ENCODE peak calls at places on chromosome 6, in ten cellular contexts. S, O, C, J, B, Z, Q, H, F and M are unnamed samples.

GRCh38 chr6:55729665-55730064 is 145.7 kb downstream of the BMP5 start:
- DNase-seq in S (no peak), O (no peak), C (no peak), J (no peak), B (no peak), Z (no peak), Q (no peak), H (no peak), F (no peak), M (no peak)

GRCh38 chr6:119676230-119676629 is 326.7 kb upstream of the MAN1A1 start:
- DNase-seq in S (no peak), O (no peak), C (no peak), J (no peak), B (no peak), Z (no peak), Q (no peak), H (no peak), F (no peak), M (no peak)

GRCh38 chr6:139308936-139309603 is 17.3 kb upstream of the TXLNB start:
- DNase-seq in S (no peak), O (no peak), C (no peak), J (no peak), B (peak), Z (no peak), Q (peak), H (peak), F (no peak), M (peak)

GRCh38 chr6:108739496-108740330 is 108.5 kb upstream of the ARMC2 start:
- DNase-seq in S (no peak), O (no peak), C (no peak), J (no peak), B (no peak), Z (no peak), Q (no peak), H (no peak), F (no peak), M (no peak)

GRCh38 chr6:151963001-151963400 is 155.5 kb downstream of the ESR1 start:
- DNase-seq in S (no peak), O (no peak), C (no peak), J (no peak), B (no peak), Z (no peak), Q (no peak), H (no peak), F (no peak), M (no peak)

GRCh38 chr6:108027054-108027453 is 47.5 kb downstream of the OSTM1 start:
- DNase-seq in S (no peak), O (no peak), C (no peak), J (no peak), B (no peak), Z (no peak), Q (no peak), H (no peak), F (no peak), M (no peak)

GRCh38 chr6:17167327-17167979 is 65.6 kb downstream of the STMND1 start:
- DNase-seq in S (peak), O (no peak), C (no peak), J (peak), B (peak), Z (no peak), Q (peak), H (no peak), F (no peak), M (no peak)

GRCh38 chr6:156645106-156645505 is 132.1 kb upstream of the ARID1B start:
- DNase-seq in S (no peak), O (peak), C (no peak), J (no peak), B (no peak), Z (no peak), Q (no peak), H (no peak), F (no peak), M (no peak)

GRCh38 chr6:85484941-85485340 is 35.1 kb downstream of the NT5E start:
- DNase-seq in S (no peak), O (no peak), C (no peak), J (no peak), B (no peak), Z (no peak), Q (no peak), H (no peak), F (no peak), M (no peak)

GRCh38 chr6:56714273-56714672 is 71.6 kb upstream of the DST start:
- DNase-seq in S (no peak), O (no peak), C (no peak), J (no peak), B (no peak), Z (no peak), Q (no peak), H (no peak), F (no peak), M (no peak)

GRCh38 chr6:72305971-72306370 is 315.9 kb upstream of the KCNQ5 start:
- DNase-seq in S (no peak), O (no peak), C (no peak), J (no peak), B (no peak), Z (no peak), Q (no peak), H (no peak), F (no peak), M (no peak)

GRCh38 chr6:54916858-54917257 is 70.3 kb downstream of the FAM83B start:
- DNase-seq in S (peak), O (no peak), C (no peak), J (no peak), B (no peak), Z (no peak), Q (peak), H (no peak), F (no peak), M (no peak)

GRCh38 chr6:170067257-170067656 is 223.6 kb downstream of the DLL1 start:
- DNase-seq in S (no peak), O (peak), C (no peak), J (peak), B (peak), Z (no peak), Q (no peak), H (peak), F (peak), M (peak)

GRCh38 chr6:109867970-109868358 is 110.1 kb upstream of the GPR6 start:
- DNase-seq in S (no peak), O (no peak), C (no peak), J (no peak), B (no peak), Z (no peak), Q (peak), H (peak), F (no peak), M (no peak)

GRCh38 chr6:106666290-106667021 is 37.1 kb downstream of the QRSL1 start:
- DNase-seq in S (no peak), O (no peak), C (no peak), J (no peak), B (no peak), Z (no peak), Q (no peak), H (no peak), F (no peak), M (no peak)

GRCh38 chr6:38168126-38168525 is 348.6 kb downstream of the ZFAND3 start:
- DNase-seq in S (no peak), O (no peak), C (no peak), J (no peak), B (no peak), Z (no peak), Q (no peak), H (no peak), F (peak), M (no peak)

GRCh38 chr6:105388392-105388791 is 14.5 kb downstream of the PREP start:
- DNase-seq in S (no peak), O (no peak), C (no peak), J (no peak), B (no peak), Z (no peak), Q (no peak), H (no peak), F (no peak), M (no peak)

GRCh38 chr6:32108094-32108627 is 977 bp downstream of the TNXB start:
- DNase-seq in S (no peak), O (peak), C (no peak), J (peak), B (peak), Z (no peak), Q (peak), H (peak), F (peak), M (peak)

GRCh38 chr6:111469543-111469942 is 13.5 kb downstream of the REV3L start:
- DNase-seq in S (no peak), O (no peak), C (peak), J (no peak), B (no peak), Z (no peak), Q (no peak), H (no peak), F (no peak), M (no peak)

GRCh38 chr6:165722022-165722421 is 59.0 kb upstream of the PDE10A start:
- DNase-seq in S (no peak), O (no peak), C (no peak), J (no peak), B (no peak), Z (no peak), Q (no peak), H (no peak), F (no peak), M (no peak)

GRCh38 chr6:35731414-35731735 is 5.5 kb upstream of the ARMC12 start:
- DNase-seq in S (no peak), O (peak), C (peak), J (peak), B (peak), Z (peak), Q (peak), H (peak), F (peak), M (peak)

GRCh38 chr6:35731736-35732532 is 4.9 kb upstream of the ARMC12 start:
- DNase-seq in S (no peak), O (peak), C (no peak), J (peak), B (peak), Z (peak), Q (peak), H (peak), F (peak), M (peak)

GRCh38 chr6:35735452-35735851 is 1.4 kb upstream of the ARMC12 start:
- DNase-seq in S (no peak), O (no peak), C (no peak), J (no peak), B (no peak), Z (no peak), Q (no peak), H (no peak), F (no peak), M (peak)

GRCh38 chr6:35730745-35731413 is 6.0 kb upstream of the ARMC12 start:
- DNase-seq in S (no peak), O (no peak), C (no peak), J (no peak), B (no peak), Z (no peak), Q (no peak), H (no peak), F (no peak), M (no peak)

DNA sequence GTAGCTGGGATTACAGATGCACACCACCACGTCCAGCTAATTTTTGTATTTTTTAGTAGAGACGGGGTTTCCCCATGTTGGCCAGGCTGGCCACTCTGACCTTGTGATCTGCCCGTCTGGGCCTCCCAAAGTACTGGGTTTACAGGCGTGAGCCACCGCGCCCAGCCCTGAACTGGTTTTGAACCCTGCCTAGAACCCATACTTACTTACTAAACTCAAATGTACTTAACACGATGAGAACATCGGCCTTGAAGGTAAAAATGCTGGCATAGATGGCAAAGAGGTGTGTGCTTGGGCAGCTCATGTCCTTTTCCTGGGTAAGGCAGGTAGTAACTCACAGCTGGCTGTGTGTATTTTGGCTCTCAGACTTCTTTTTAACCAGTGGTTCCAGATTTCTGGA is 3.2 kb upstream of the ARMC12 start:
- DNase-seq in S (no peak), O (no peak), C (no peak), J (peak), B (no peak), Z (no peak), Q (no peak), H (no peak), F (no peak), M (no peak)
- H3K27ac ChIP-seq in S (no peak), O (no peak), C (peak), J (peak), B (peak), Z (no peak), Q (peak), H (peak), F (peak), M (peak)

DNA sequence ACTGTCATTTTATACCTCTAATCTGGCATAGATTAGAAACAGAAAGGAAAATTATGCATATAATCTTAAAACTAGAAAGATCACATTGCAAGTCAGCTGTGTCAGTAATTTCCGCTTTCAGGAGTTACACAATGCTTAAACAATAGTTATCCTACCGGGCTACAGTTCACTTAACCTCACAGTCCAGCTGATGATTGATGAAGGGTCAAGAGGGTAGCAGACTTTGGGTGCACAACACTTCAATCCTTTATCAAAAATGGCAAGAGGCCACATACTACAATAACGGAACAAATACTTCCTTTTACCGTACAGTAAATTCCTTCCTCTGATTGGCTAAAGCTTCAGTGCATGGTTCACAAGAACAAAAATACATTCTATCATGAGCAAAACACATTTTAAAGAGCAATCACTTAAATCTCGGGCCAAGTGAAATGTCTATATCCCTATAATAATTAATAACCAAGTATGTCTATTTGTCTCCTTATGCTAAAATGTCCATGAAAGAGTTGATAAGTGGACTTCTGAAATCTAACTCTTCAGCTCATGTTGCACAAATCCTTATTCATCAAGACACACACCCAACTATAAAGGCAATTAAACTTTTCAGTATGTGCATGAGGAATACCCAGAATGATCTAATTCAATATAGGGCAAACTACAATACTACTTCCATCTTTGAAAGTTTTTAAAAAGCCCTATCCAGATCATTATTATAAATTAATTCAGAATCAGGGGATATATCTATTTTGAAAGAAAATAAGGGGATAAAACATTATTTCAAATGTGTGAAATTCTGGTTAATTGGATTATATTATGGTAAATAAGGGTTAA is 76.8 kb downstream of the HIVEP2 start:
- DNase-seq in S (no peak), O (no peak), C (no peak), J (no peak), B (no peak), Z (no peak), Q (no peak), H (no peak), F (no peak), M (no peak)
- H3K27ac ChIP-seq in S (no peak), O (no peak), C (no peak), J (peak), B (peak), Z (no peak), Q (no peak), H (no peak), F (no peak), M (no peak)

DNA sequence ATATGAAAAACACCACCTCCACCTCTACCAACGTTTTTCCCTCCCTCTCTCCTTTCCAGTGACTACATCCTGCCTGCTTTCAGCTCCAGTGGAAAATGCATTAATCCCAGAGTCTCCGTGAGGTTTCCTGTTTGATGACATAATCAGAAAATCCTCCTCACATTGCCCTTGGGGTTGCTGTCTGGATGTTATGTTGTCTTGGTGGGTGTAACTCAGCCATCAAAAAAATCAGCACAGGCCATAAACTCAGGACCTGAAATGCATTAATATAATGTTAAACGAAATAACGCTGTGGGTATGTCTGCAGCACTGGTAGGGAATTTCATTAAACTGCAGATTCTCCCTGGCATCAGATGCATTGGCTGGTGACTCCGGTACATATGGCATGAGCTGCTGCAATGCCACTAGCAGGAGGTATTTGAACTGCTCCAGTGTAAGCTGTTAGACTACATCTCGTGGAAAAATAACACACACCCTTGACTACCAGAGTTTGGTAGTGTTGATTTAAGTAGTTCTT is 297.8 kb downstream of the PRL start:
- DNase-seq in S (no peak), O (no peak), C (no peak), J (no peak), B (peak), Z (no peak), Q (peak), H (no peak), F (no peak), M (no peak)
- H3K27ac ChIP-seq in S (no peak), O (no peak), C (no peak), J (no peak), B (peak), Z (no peak), Q (peak), H (peak), F (no peak), M (peak)

DNA sequence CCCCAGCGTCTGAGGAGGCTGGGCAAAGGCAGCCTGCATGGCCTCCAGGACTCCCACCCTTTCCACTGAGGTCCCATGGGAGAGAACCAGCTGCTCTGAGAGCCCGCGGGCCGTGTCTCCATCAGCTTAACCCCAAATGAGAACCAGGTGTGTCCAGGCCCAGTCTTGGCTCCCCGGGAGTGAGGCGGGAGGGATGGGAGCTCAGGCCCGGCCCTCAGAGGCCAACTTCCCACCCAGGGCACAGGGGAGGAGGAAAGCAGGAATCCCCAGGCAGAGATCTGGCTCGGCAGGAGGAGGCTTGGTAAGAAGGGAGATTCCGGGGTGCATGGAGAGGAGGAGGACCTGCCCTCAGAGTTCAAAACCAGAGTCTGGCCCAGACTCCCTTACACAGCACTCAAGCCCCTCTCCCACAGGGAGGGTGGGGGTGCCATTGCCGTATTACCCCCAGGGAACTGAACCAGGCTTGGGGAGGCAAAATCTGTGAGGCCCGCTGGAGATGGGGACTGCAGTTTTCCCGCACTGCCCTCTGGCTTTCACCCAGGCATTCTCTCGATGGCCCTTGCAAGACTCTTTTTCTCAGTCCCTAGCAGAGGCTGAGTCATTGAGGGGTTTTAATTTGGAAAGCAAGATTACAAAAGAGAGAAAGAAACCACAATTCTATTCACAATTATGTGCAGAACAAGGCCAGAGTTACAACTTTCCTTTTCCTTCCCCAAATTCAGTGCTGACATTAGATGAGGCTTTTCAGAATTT is 17.1 kb downstream of the FOXF2 start:
- DNase-seq in S (no peak), O (no peak), C (no peak), J (no peak), B (no peak), Z (no peak), Q (no peak), H (no peak), F (no peak), M (no peak)
- H3K27ac ChIP-seq in S (no peak), O (no peak), C (no peak), J (no peak), B (no peak), Z (no peak), Q (no peak), H (no peak), F (no peak), M (no peak)

DNA sequence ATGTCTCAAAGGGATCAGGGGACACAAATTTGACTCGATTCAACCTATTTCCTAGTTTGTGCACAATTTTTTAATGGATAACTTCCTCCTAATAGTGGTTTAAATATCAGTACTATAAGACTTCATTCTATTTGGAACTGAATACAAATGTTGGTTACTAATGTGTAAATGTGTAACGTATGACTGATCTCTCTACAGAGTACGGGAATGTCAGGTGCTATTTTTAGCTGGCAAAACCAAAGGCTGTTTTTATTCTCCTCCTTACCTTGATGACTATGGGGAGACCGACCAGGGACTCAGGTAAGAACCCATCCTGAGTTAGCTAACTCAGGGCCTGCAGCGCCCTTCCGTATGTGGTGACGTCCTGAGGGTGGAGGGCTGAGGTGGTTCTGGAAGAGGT is 33.0 kb downstream of the PRPH2 start:
- DNase-seq in S (no peak), O (no peak), C (no peak), J (no peak), B (no peak), Z (no peak), Q (no peak), H (no peak), F (no peak), M (no peak)
- H3K27ac ChIP-seq in S (no peak), O (peak), C (no peak), J (peak), B (no peak), Z (no peak), Q (no peak), H (no peak), F (no peak), M (no peak)

DNA sequence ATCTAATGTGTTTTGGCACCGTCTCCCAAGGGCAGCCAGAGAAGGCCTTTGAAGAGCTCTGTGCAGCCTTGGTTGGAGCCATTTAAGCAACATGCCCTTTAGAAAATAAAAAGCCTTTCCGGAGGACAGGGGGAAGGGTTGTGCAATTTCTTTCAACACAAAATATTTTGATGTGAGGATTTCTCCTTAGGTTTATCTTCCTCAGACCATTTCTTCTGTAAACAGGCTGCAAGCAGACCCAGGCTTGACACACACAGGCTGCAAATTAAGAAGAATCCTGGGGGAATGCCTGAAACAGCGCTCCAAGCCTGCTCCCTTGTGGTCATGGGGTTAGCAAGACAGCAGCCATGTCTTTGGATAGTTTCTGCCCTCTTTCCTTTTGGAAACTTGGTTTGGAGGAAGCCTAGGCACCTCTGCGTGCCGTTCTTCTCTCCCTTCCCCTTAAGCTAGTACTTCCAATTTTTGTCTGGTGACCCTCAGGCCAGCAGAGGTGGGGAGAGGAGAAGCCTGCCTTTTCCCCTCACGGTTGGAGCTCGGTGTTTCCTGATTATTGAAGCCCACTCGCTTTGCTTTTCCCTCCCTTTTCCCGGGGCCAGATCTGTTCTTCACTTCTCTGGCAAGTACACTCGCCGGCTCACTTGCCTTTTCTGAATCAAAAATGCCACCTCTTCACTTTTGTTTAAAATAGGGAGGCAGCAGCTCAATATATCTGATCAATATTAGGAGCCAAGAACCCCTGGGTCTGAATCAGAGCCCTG is 39.6 kb upstream of the NOX3 start:
- DNase-seq in S (no peak), O (peak), C (no peak), J (peak), B (peak), Z (no peak), Q (peak), H (peak), F (no peak), M (peak)
- H3K27ac ChIP-seq in S (no peak), O (no peak), C (no peak), J (peak), B (peak), Z (no peak), Q (peak), H (peak), F (peak), M (peak)